ENCODE peak calls at places on chromosomes 12 and 14, in eight cellular contexts. R is dorsolateral prefrontal cortex; U is M059J; C is H4; P is CD4-positive, alpha-beta T cell; F is breast epithelium; Z is neural progenitor cell; J is NCI-H69. D is an unnamed sample.

GRCh38 chr14:53529519-53529918 is 376.4 kb upstream of the DDHD1 start:
- DNase-seq in R (no peak), U (no peak), C (no peak), P (no peak), F (no peak), Z (no peak), J (no peak), D (no peak)

GRCh38 chr14:92646952-92647461 is 101.4 kb downstream of the LGMN start:
- DNase-seq in R (no peak), U (peak), C (no peak), P (no peak), F (no peak), Z (no peak), J (no peak), D (no peak)

GRCh38 chr12:108745641-108746040 is 14.3 kb upstream of the CORO1C start:
- DNase-seq in R (peak), U (no peak), C (no peak), P (no peak), F (no peak), Z (no peak), J (no peak), D (no peak)

GRCh38 chr14:60301685-60302084 is 52.7 kb downstream of the PPM1A start:
- DNase-seq in R (no peak), U (no peak), C (no peak), P (no peak), F (no peak), Z (no peak), J (no peak), D (no peak)

GRCh38 chr12:87332987-87333761 is 696.0 kb downstream of the C12orf50 start:
- DNase-seq in R (no peak), U (peak), C (no peak), P (no peak), F (no peak), Z (no peak), J (peak), D (no peak)

GRCh38 chr12:2299207-2299606 is 246.4 kb downstream of the CACNA1C start:
- DNase-seq in R (no peak), U (peak), C (peak), P (no peak), F (no peak), Z (no peak), J (peak), D (no peak)

GRCh38 chr14:26194816-26195215 is 403.0 kb downstream of the NOVA1 start:
- DNase-seq in R (no peak), U (no peak), C (no peak), P (no peak), F (no peak), Z (no peak), J (no peak), D (no peak)

GRCh38 chr12:113980537-113981337 is 14.6 kb upstream of the RBM19 start:
- DNase-seq in R (peak), U (peak), C (peak), P (no peak), F (no peak), Z (peak), J (peak), D (no peak)

GRCh38 chr12:89947437-89948265 is 239.0 kb upstream of the ATP2B1 start:
- DNase-seq in R (no peak), U (peak), C (peak), P (no peak), F (no peak), Z (no peak), J (peak), D (no peak)

GRCh38 chr14:94000267-94000666 is 3.2 kb downstream of the CCDC197 start:
- DNase-seq in R (no peak), U (no peak), C (no peak), P (no peak), F (no peak), Z (no peak), J (no peak), D (no peak)

GRCh38 chr12:121227294-121227693 is 17.4 kb downstream of the P2RX4 start:
- DNase-seq in R (no peak), U (no peak), C (no peak), P (no peak), F (peak), Z (no peak), J (peak), D (no peak)

GRCh38 chr14:22375321-22375930 is 213.6 kb downstream of the DAD1 start:
- DNase-seq in R (no peak), U (peak), C (peak), P (no peak), F (no peak), Z (peak), J (peak), D (no peak)

GRCh38 chr14:59463773-59464650 is 1.2 kb downstream of the GPR135 start:
- DNase-seq in R (no peak), U (no peak), C (no peak), P (no peak), F (no peak), Z (peak), J (peak), D (no peak)

GRCh38 chr12:39972119-39972518 is 133.8 kb downstream of the SLC2A13 start:
- DNase-seq in R (no peak), U (peak), C (no peak), P (no peak), F (no peak), Z (no peak), J (peak), D (no peak)

GRCh38 chr14:75915063-75915462 is 66.7 kb downstream of the TGFB3 start:
- DNase-seq in R (no peak), U (no peak), C (no peak), P (no peak), F (no peak), Z (no peak), J (no peak), D (no peak)

GRCh38 chr14:80695869-80696268 is 245.7 kb downstream of the CEP128 start:
- DNase-seq in R (no peak), U (no peak), C (no peak), P (no peak), F (no peak), Z (no peak), J (no peak), D (no peak)

GRCh38 chr14:106790189-106791036 is 1264.0 kb downstream of the TMEM121 start:
- DNase-seq in R (peak), U (peak), C (peak), P (peak), F (no peak), Z (peak), J (peak), D (peak)

GRCh38 chr14:32507029-32507984 is 178.2 kb downstream of the AKAP6 start:
- DNase-seq in R (no peak), U (peak), C (peak), P (no peak), F (no peak), Z (no peak), J (peak), D (no peak)

GRCh38 chr12:67634167-67634793 is 14.3 kb upstream of the DYRK2 start:
- DNase-seq in R (no peak), U (no peak), C (no peak), P (no peak), F (no peak), Z (no peak), J (no peak), D (no peak)

GRCh38 chr12:68310370-68310769 is 21.8 kb downstream of the MDM1 start:
- DNase-seq in R (no peak), U (peak), C (no peak), P (no peak), F (no peak), Z (no peak), J (no peak), D (no peak)

GRCh38 chr12:75877588-75878381 is 153.8 kb downstream of the PHLDA1 start:
- DNase-seq in R (no peak), U (no peak), C (no peak), P (no peak), F (no peak), Z (no peak), J (peak), D (no peak)

GRCh38 chr12:115926037-115926670 is 351.3 kb downstream of the MED13L start:
- DNase-seq in R (no peak), U (no peak), C (no peak), P (no peak), F (no peak), Z (no peak), J (no peak), D (no peak)

GRCh38 chr14:50801706-50802105 is 29.3 kb downstream of the NIN start:
- DNase-seq in R (no peak), U (peak), C (no peak), P (no peak), F (no peak), Z (no peak), J (no peak), D (no peak)

GRCh38 chr14:31926123-31926522 is 151.0 kb upstream of the ARHGAP5 start:
- DNase-seq in R (no peak), U (peak), C (peak), P (no peak), F (no peak), Z (peak), J (peak), D (no peak)

GRCh38 chr12:4133636-4134433 is 139.7 kb upstream of the CCND2 start:
- DNase-seq in R (no peak), U (no peak), C (no peak), P (no peak), F (no peak), Z (peak), J (no peak), D (no peak)

GRCh38 chr14:50666772-50667490 is 1.2 kb downstream of the SAV1 start:
- DNase-seq in R (no peak), U (peak), C (peak), P (peak), F (no peak), Z (peak), J (peak), D (peak)

GRCh38 chr12:30457621-30458289 is 237.9 kb downstream of the IPO8 start:
- DNase-seq in R (no peak), U (peak), C (peak), P (no peak), F (no peak), Z (peak), J (peak), D (no peak)

GRCh38 chr14:76011959-76012802 is 26.6 kb downstream of the IFT43 start:
- DNase-seq in R (no peak), U (no peak), C (no peak), P (no peak), F (no peak), Z (peak), J (no peak), D (no peak)

GRCh38 chr12:85186236-85186635 is 93.8 kb upstream of the ALX1 start:
- DNase-seq in R (no peak), U (no peak), C (no peak), P (no peak), F (no peak), Z (no peak), J (no peak), D (no peak)

GRCh38 chr12:50006754-50007442 is 18.4 kb downstream of the RACGAP1 start:
- DNase-seq in R (no peak), U (peak), C (no peak), P (no peak), F (no peak), Z (no peak), J (peak), D (no peak)